ENCODE peak calls at places on chromosome 16, in four cellular contexts. N, X, G and J are unnamed samples.

GRCh38 chr16:84826558-84826941 is 6.8 kb downstream of the CRISPLD2 start:
- DNase-seq in G (peak; percentile 78), N (no peak), X (no peak), J (no peak)

GRCh38 chr16:56332464-56333079 is 92.8 kb downstream of the AMFR start:
- DNase-seq in N (peak; percentile 79), X (no peak), G (peak; percentile 79), J (peak; percentile 92)

GRCh38 chr16:29898786-29899515 is 399 bp downstream of the SEZ6L2 start:
- DNase-seq in X (no peak), G (no peak), N (peak; percentile 58), J (peak; percentile 76)

GRCh38 chr16:89200850-89201466 is 621 bp upstream of the SLC22A31 start:
- DNase-seq in G (no peak), N (no peak), X (no peak), J (no peak)

GRCh38 chr16:9260665-9261064 is 169.2 kb downstream of the HAPSTR1 start:
- DNase-seq in X (no peak), N (no peak), G (no peak), J (no peak)

GRCh38 chr16:16821261-16821660 is 442.3 kb downstream of the NPIPA7 start:
- DNase-seq in X (no peak), G (no peak), N (no peak), J (no peak)

GRCh38 chr16:64627781-64628180 is 494.1 kb downstream of the CDH11 start:
- DNase-seq in N (no peak), G (peak; percentile 68), X (no peak), J (no peak)

GRCh38 chr16:3004319-3004718 is 8.4 kb upstream of the CLDN9 start:
- DNase-seq in X (no peak), G (no peak), N (no peak), J (no peak)

GRCh38 chr16:3946604-3947180 is 66.2 kb upstream of the CREBBP start:
- DNase-seq in X (no peak), G (no peak), N (no peak), J (no peak)

GRCh38 chr16:57623251-57624043 is 5.0 kb upstream of the ADGRG1 start:
- DNase-seq in N (peak; percentile 47), X (no peak), G (peak; percentile 58), J (no peak)

GRCh38 chr16:88466175-88466862 is 13.2 kb downstream of the ZFPM1 start:
- DNase-seq in N (no peak), X (no peak), G (no peak), J (no peak)

GRCh38 chr16:13154799-13155198 is 253.4 kb downstream of the SHISA9 start:
- DNase-seq in G (no peak), N (no peak), X (no peak), J (no peak)

GRCh38 chr16:50519001-50519400 is 29.2 kb upstream of the NKD1 start:
- DNase-seq in X (no peak), N (no peak), G (no peak), J (no peak)

GRCh38 chr16:59634951-59635350 is 900.8 kb upstream of the GOT2 start:
- DNase-seq in G (no peak), N (no peak), X (no peak), J (no peak)

GRCh38 chr16:68356249-68356918 is 45.6 kb downstream of the PRMT7 start:
- DNase-seq in X (no peak), G (peak; percentile 63), N (no peak), J (no peak)

GRCh38 chr16:19389246-19389645 is 28.4 kb upstream of the TMC5 start:
- DNase-seq in N (peak; percentile 43), G (no peak), X (no peak), J (no peak)

GRCh38 chr16:75043175-75043937 is 44.5 kb downstream of the ZNRF1 start:
- DNase-seq in N (no peak), X (no peak), G (no peak), J (no peak)

GRCh38 chr16:81095653-81095952 is 592 bp downstream of the GCSH start:
- DNase-seq in G (no peak), X (no peak), N (no peak), J (no peak)

GRCh38 chr16:51994597-51994996 is 552.3 kb downstream of the TOX3 start:
- DNase-seq in X (no peak), G (no peak), N (no peak), J (no peak)

GRCh38 chr16:2160915-2161551 is 5.5 kb downstream of the TRAF7 start:
- DNase-seq in X (no peak), N (no peak), G (no peak), J (no peak)

GRCh38 chr16:9102379-9102778 is 10.9 kb downstream of the HAPSTR1 start:
- DNase-seq in G (no peak), X (no peak), N (no peak), J (peak; percentile 29)

GRCh38 chr16:8552487-8553221 is 37.7 kb downstream of the TMEM114 start:
- DNase-seq in G (no peak), X (no peak), N (no peak), J (no peak)

GRCh38 chr16:67897231-67897630 is 4.2 kb downstream of the PSKH1 start:
- DNase-seq in X (no peak), N (no peak), G (no peak), J (no peak)

GRCh38 chr16:49876716-49877129 is 20.8 kb upstream of the ZNF423 start:
- DNase-seq in X (no peak), G (peak; percentile 89), N (peak; percentile 90), J (peak; percentile 72)

GRCh38 chr16:54651440-54651839 is 279.2 kb upstream of the IRX5 start:
- DNase-seq in X (no peak), G (no peak), N (no peak), J (no peak)

GRCh38 chr16:87860553-87861299 is 8.6 kb downstream of the SLC7A5 start:
- DNase-seq in N (peak; percentile 27), X (no peak), G (peak; percentile 56), J (no peak)

GRCh38 chr16:52005551-52005950 is 541.4 kb downstream of the TOX3 start:
- DNase-seq in N (no peak), G (no peak), X (no peak), J (no peak)

GRCh38 chr16:27449434-27450188 is 47.6 kb downstream of the IL21R start:
- DNase-seq in X (no peak), N (no peak), G (peak; percentile 65), J (no peak)

GRCh38 chr16:68370921-68371651 is 60.3 kb downstream of the PRMT7 start:
- DNase-seq in N (no peak), X (no peak), G (peak; percentile 54), J (no peak)

GRCh38 chr16:72554935-72555334 is 383.0 kb upstream of the PMFBP1 start:
- DNase-seq in G (no peak), X (no peak), N (no peak), J (no peak)

GRCh38 chr16:3879258-3879886 is 1.1 kb downstream of the CREBBP start:
- DNase-seq in N (no peak), G (peak; percentile 72), X (no peak), J (no peak)

GRCh38 chr16:17983114-17983513 is 353.4 kb downstream of the NPIPA8 start:
- DNase-seq in G (no peak), N (no peak), X (no peak), J (no peak)

GRCh38 chr16:17989255-17989654 is 347.3 kb downstream of the NPIPA8 start:
- DNase-seq in G (no peak), X (no peak), N (no peak), J (no peak)

DNA sequence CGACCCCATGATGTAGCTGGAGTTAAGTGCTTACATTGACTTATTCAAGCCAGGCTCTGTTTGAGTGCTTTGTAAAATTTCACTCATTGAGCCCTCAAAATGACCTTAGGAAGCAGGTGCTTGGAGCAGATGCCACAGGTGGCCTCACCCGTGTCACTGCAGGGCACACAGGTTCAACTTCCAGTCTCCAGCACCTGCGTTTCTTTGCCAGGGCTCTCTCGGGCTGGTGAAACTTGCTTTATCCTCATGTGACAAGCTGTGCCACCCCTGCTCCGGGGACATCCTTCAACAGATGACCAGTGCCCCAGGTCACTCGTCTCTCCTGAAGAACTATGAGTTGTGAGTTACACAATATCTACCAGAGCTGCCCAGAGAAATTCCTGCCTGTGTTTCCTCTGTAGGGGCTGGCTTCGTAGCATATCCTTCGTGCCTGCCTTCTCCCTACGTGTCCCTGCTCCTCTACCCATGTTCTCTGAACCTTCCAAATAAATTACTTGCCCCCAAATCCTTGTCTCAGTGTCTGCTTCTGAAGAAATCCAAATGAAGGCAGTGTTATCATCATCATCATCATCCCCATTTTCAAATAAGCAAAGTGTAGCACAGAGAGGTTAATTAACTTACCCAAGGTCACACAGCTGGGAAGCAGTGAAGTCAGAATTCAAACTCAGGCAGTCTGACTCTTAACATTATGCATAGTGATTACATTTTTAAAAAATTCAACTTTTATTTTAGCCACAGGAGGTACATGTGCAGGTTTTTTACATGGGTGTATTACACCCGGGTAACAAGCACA is 352.5 kb downstream of the NPIPA8 start:
- DNase-seq in N (no peak), X (no peak), G (no peak), J (no peak)
- TF ChIP-seq POLR2A in N (no peak), X (no peak), G (no peak), J (no peak)

DNA sequence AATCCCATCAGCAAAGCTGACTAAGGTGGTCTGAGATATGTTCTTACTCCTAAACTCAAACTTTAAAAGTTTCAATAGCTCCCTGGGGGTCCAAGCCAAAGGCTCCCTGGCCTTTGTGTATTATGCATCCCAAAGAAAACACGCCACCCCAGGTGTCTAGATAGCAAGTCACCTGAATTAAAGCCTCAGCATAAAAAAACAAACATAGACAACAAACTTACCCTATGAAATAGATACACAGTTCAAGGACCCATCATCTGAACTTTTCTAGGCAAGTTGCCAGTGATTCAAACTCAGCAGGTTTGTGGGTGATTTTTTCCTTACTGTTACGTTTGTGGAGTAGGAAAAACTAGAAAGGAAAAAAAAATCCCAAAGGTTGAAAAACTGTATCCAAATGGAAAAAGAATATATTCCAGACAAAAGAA is 12.5 kb downstream of the CMTM3 start:
- DNase-seq in X (no peak), G (no peak), N (no peak), J (no peak)
- TF ChIP-seq POLR2A in X (no peak), G (no peak), N (no peak), J (no peak)

GRCh38 chr16:70428178-70428998 is 10.5 kb downstream of the ST3GAL2 start:
- DNase-seq in G (peak; percentile 95), X (peak; percentile 28), N (peak; percentile 94), J (peak; percentile 93)

GRCh38 chr16:70432304-70432799 is 6.5 kb downstream of the ST3GAL2 start:
- DNase-seq in N (no peak), G (no peak), X (no peak), J (no peak)

GRCh38 chr16:70429888-70430666 is 8.8 kb downstream of the ST3GAL2 start:
- DNase-seq in X (no peak), N (no peak), G (no peak), J (no peak)

GRCh38 chr16:70432800-70433455 is 6.0 kb downstream of the ST3GAL2 start:
- DNase-seq in G (no peak), N (no peak), X (no peak), J (peak; percentile 44)

GRCh38 chr16:70430667-70431536 is 8.0 kb downstream of the ST3GAL2 start:
- DNase-seq in X (no peak), N (no peak), G (no peak), J (no peak)
- TF ChIP-seq POLR2A in X (no peak), N (no peak), G (no peak), J (no peak)

DNA sequence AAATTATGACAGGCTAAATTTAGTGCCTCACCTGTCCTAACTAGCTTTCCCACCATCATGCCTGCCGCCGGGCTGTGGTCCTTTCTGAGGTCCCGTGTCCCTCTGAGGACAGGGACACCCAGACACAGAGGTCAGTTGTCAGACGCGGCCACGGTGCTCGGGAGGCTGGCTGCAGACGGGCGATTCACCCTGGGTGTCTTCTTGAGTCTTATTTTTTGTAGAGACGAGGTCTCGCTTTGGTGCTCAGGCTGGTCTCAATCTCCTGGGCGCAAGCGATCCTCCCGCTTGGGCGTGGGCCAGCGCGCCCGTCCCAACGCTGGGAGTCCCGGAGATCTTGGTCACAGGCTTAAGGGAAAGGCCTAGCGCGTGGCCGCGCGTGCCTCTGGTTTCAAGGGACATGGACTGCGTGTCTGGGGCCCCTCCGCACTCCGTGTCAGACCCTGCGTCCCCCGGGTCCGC is 797 bp upstream of the RAB11FIP3 start:
- DNase-seq in X (no peak), N (no peak), G (peak; percentile 79), J (peak; percentile 44)
- TF ChIP-seq POLR2A in X (no peak), N (no peak), G (no peak), J (no peak)